ENCODE peak calls at places on chromosomes 12 and 14, in nine cellular contexts. One of them, this sample, is unnamed.

GRCh38 chr12:56157201-56158028 is 744 bp upstream of the MYL6 start:
- DNase-seq in A549: peak; percentile 94
- DNase-seq in stomach: peak; percentile 73
- DNase-seq in suprapubic skin: peak; percentile 91
- DNase-seq in ovary: peak; percentile 84
- DNase-seq in SK-N-SH: peak; percentile 63
- DNase-seq in sigmoid colon: peak; percentile 94
- DNase-seq in transverse colon: peak; percentile 81
- DNase-seq in GM12878: no peak
- DNase-seq in this sample: peak; percentile 90

GRCh38 chr14:104001003-104001402 is 58.7 kb upstream of the RD3L start:
- DNase-seq in A549: no peak
- DNase-seq in stomach: no peak
- DNase-seq in suprapubic skin: no peak
- DNase-seq in ovary: no peak
- DNase-seq in SK-N-SH: peak; percentile 47
- DNase-seq in sigmoid colon: no peak
- DNase-seq in transverse colon: no peak
- DNase-seq in GM12878: no peak
- DNase-seq in this sample: no peak

GRCh38 chr12:93221841-93222240 is 155.9 kb upstream of the NUDT4 start:
- DNase-seq in A549: no peak
- DNase-seq in stomach: no peak
- DNase-seq in suprapubic skin: no peak
- DNase-seq in ovary: no peak
- DNase-seq in SK-N-SH: no peak
- DNase-seq in sigmoid colon: no peak
- DNase-seq in transverse colon: no peak
- DNase-seq in GM12878: no peak
- DNase-seq in this sample: no peak

GRCh38 chr12:57088442-57089258 is at the start of gene NAB2:
- DNase-seq in A549: peak; percentile 89
- DNase-seq in stomach: peak; percentile 98
- DNase-seq in suprapubic skin: peak; percentile 98
- DNase-seq in ovary: peak; percentile 95
- DNase-seq in SK-N-SH: peak; percentile 96
- DNase-seq in sigmoid colon: peak; percentile 99
- DNase-seq in transverse colon: peak; percentile 96
- DNase-seq in GM12878: peak; percentile 72
- DNase-seq in this sample: peak; percentile 97

GRCh38 chr14:68486033-68486732 is 306.7 kb downstream of the ZFP36L1 start:
- DNase-seq in A549: no peak
- DNase-seq in stomach: no peak
- DNase-seq in suprapubic skin: no peak
- DNase-seq in ovary: no peak
- DNase-seq in SK-N-SH: no peak
- DNase-seq in sigmoid colon: no peak
- DNase-seq in transverse colon: no peak
- DNase-seq in GM12878: no peak
- DNase-seq in this sample: no peak

GRCh38 chr12:100234591-100235304 is 32.1 kb downstream of the DEPDC4 start:
- DNase-seq in A549: peak; percentile 18
- DNase-seq in stomach: no peak
- DNase-seq in suprapubic skin: no peak
- DNase-seq in ovary: no peak
- DNase-seq in SK-N-SH: peak; percentile 38
- DNase-seq in sigmoid colon: no peak
- DNase-seq in transverse colon: no peak
- DNase-seq in GM12878: peak; percentile 1
- DNase-seq in this sample: no peak

GRCh38 chr12:107145397-107145796 is 52.0 kb upstream of the CRY1 start:
- DNase-seq in A549: no peak
- DNase-seq in stomach: no peak
- DNase-seq in suprapubic skin: no peak
- DNase-seq in ovary: no peak
- DNase-seq in SK-N-SH: no peak
- DNase-seq in sigmoid colon: no peak
- DNase-seq in transverse colon: no peak
- DNase-seq in GM12878: no peak
- DNase-seq in this sample: no peak

GRCh38 chr14:57066887-57067513 is 201.7 kb downstream of the EXOC5 start:
- DNase-seq in A549: peak; percentile 13
- DNase-seq in stomach: peak; percentile 48
- DNase-seq in suprapubic skin: no peak
- DNase-seq in ovary: no peak
- DNase-seq in SK-N-SH: peak; percentile 60
- DNase-seq in sigmoid colon: no peak
- DNase-seq in transverse colon: peak; percentile 54
- DNase-seq in GM12878: no peak
- DNase-seq in this sample: peak; percentile 54

GRCh38 chr12:109723311-109723791 is 9.7 kb downstream of the FAM222A start:
- DNase-seq in A549: no peak
- DNase-seq in stomach: peak; percentile 82
- DNase-seq in suprapubic skin: no peak
- DNase-seq in ovary: no peak
- DNase-seq in SK-N-SH: peak; percentile 75
- DNase-seq in sigmoid colon: peak; percentile 94
- DNase-seq in transverse colon: peak; percentile 67
- DNase-seq in GM12878: no peak
- DNase-seq in this sample: peak; percentile 79

GRCh38 chr12:117032593-117033381 is 66.4 kb downstream of the TESC start:
- DNase-seq in A549: no peak
- DNase-seq in stomach: peak; percentile 25
- DNase-seq in suprapubic skin: no peak
- DNase-seq in ovary: peak; percentile 46
- DNase-seq in SK-N-SH: no peak
- DNase-seq in sigmoid colon: peak; percentile 67
- DNase-seq in transverse colon: no peak
- DNase-seq in GM12878: no peak
- DNase-seq in this sample: peak; percentile 81

GRCh38 chr12:114903394-114903748 is 219.4 kb upstream of the TBX3 start:
- DNase-seq in A549: no peak
- DNase-seq in stomach: no peak
- DNase-seq in suprapubic skin: no peak
- DNase-seq in ovary: no peak
- DNase-seq in SK-N-SH: no peak
- DNase-seq in sigmoid colon: no peak
- DNase-seq in transverse colon: no peak
- DNase-seq in GM12878: no peak
- DNase-seq in this sample: no peak

GRCh38 chr12:114898159-114898558 is 214.2 kb upstream of the TBX3 start:
- DNase-seq in A549: no peak
- DNase-seq in stomach: no peak
- DNase-seq in suprapubic skin: no peak
- DNase-seq in ovary: no peak
- DNase-seq in SK-N-SH: no peak
- DNase-seq in sigmoid colon: no peak
- DNase-seq in transverse colon: no peak
- DNase-seq in GM12878: no peak
- DNase-seq in this sample: no peak

GRCh38 chr12:114904254-114905003 is 220.5 kb upstream of the TBX3 start:
- DNase-seq in A549: no peak
- DNase-seq in stomach: no peak
- DNase-seq in suprapubic skin: no peak
- DNase-seq in ovary: no peak
- DNase-seq in SK-N-SH: no peak
- DNase-seq in sigmoid colon: no peak
- DNase-seq in transverse colon: no peak
- DNase-seq in GM12878: no peak
- DNase-seq in this sample: no peak

GRCh38 chr12:114901316-114901715 is 217.3 kb upstream of the TBX3 start:
- DNase-seq in A549: no peak
- DNase-seq in stomach: no peak
- DNase-seq in suprapubic skin: no peak
- DNase-seq in ovary: no peak
- DNase-seq in SK-N-SH: no peak
- DNase-seq in sigmoid colon: no peak
- DNase-seq in transverse colon: no peak
- DNase-seq in GM12878: no peak
- DNase-seq in this sample: no peak

GRCh38 chr12:114902665-114903393 is 218.9 kb upstream of the TBX3 start:
- DNase-seq in A549: no peak
- DNase-seq in stomach: no peak
- DNase-seq in suprapubic skin: no peak
- DNase-seq in ovary: no peak
- DNase-seq in SK-N-SH: no peak
- DNase-seq in sigmoid colon: no peak
- DNase-seq in transverse colon: no peak
- DNase-seq in GM12878: no peak
- DNase-seq in this sample: no peak
- TF ChIP-seq EP300 in A549: no peak
- TF ChIP-seq EP300 in stomach: no peak
- TF ChIP-seq EP300 in suprapubic skin: no peak
- TF ChIP-seq EP300 in ovary: no peak
- TF ChIP-seq EP300 in SK-N-SH: no peak
- TF ChIP-seq EP300 in sigmoid colon: no peak
- TF ChIP-seq EP300 in transverse colon: no peak
- TF ChIP-seq EP300 in GM12878: no peak
- TF ChIP-seq EP300 in this sample: no peak

DNA sequence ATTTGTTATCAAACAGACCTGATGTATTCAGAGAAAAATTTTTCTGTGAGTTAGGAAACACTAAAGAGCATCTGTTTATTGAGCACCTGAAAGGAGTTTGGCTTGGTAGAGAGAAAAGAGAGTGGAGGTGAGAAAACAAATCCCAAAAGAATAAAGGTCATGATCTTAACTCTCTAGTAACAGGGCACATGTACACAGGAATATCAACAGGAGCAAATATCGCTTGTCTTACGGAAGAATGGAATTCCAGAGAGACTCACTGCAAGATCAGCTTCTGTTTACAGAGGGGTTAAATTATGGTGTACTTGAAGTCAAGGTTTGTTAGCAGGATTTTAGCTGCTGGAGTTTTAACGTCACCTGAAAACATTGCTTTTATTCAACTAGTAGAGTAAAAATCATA is 78.8 kb downstream of the SPPL3 start:
- DNase-seq in A549: no peak
- DNase-seq in stomach: no peak
- DNase-seq in suprapubic skin: no peak
- DNase-seq in ovary: no peak
- DNase-seq in SK-N-SH: no peak
- DNase-seq in sigmoid colon: no peak
- DNase-seq in transverse colon: no peak
- DNase-seq in GM12878: no peak
- DNase-seq in this sample: no peak
- H3K4me3 ChIP-seq in A549: no peak overlapping the region
- H3K4me3 ChIP-seq in stomach: no peak overlapping the region
- H3K4me3 ChIP-seq in suprapubic skin: no peak overlapping the region
- H3K4me3 ChIP-seq in ovary: no peak overlapping the region
- H3K4me3 ChIP-seq in SK-N-SH: no peak overlapping the region
- H3K4me3 ChIP-seq in sigmoid colon: no peak overlapping the region
- H3K4me3 ChIP-seq in transverse colon: no peak overlapping the region
- H3K4me3 ChIP-seq in GM12878: no peak overlapping the region
- H3K4me3 ChIP-seq in this sample: no peak overlapping the region

GRCh38 chr12:121802485-121802842 is 1.3 kb upstream of the SETD1B start:
- DNase-seq in A549: no peak
- DNase-seq in stomach: no peak
- DNase-seq in suprapubic skin: no peak
- DNase-seq in ovary: no peak
- DNase-seq in SK-N-SH: no peak
- DNase-seq in sigmoid colon: no peak
- DNase-seq in transverse colon: no peak
- DNase-seq in GM12878: no peak
- DNase-seq in this sample: no peak

GRCh38 chr12:121802843-121803698 is 738 bp upstream of the SETD1B start:
- DNase-seq in A549: peak; percentile 87
- DNase-seq in stomach: peak; percentile 90
- DNase-seq in suprapubic skin: peak; percentile 94
- DNase-seq in ovary: peak; percentile 90
- DNase-seq in SK-N-SH: peak; percentile 88
- DNase-seq in sigmoid colon: peak; percentile 96
- DNase-seq in transverse colon: peak; percentile 92
- DNase-seq in GM12878: peak; percentile 88
- DNase-seq in this sample: peak; percentile 97

GRCh38 chr12:121800694-121801600 is 2.9 kb upstream of the SETD1B start:
- DNase-seq in A549: no peak
- DNase-seq in stomach: peak; percentile 83
- DNase-seq in suprapubic skin: peak; percentile 90
- DNase-seq in ovary: peak; percentile 63
- DNase-seq in SK-N-SH: peak; percentile 62
- DNase-seq in sigmoid colon: peak; percentile 93
- DNase-seq in transverse colon: peak; percentile 85
- DNase-seq in GM12878: no peak
- DNase-seq in this sample: peak; percentile 93

GRCh38 chr12:121799842-121800693 is 3.7 kb upstream of the SETD1B start:
- DNase-seq in A549: peak; percentile 94
- DNase-seq in stomach: peak; percentile 90
- DNase-seq in suprapubic skin: peak; percentile 94
- DNase-seq in ovary: peak; percentile 96
- DNase-seq in SK-N-SH: peak; percentile 75
- DNase-seq in sigmoid colon: peak; percentile 97
- DNase-seq in transverse colon: peak; percentile 94
- DNase-seq in GM12878: no peak
- DNase-seq in this sample: peak; percentile 97

DNA sequence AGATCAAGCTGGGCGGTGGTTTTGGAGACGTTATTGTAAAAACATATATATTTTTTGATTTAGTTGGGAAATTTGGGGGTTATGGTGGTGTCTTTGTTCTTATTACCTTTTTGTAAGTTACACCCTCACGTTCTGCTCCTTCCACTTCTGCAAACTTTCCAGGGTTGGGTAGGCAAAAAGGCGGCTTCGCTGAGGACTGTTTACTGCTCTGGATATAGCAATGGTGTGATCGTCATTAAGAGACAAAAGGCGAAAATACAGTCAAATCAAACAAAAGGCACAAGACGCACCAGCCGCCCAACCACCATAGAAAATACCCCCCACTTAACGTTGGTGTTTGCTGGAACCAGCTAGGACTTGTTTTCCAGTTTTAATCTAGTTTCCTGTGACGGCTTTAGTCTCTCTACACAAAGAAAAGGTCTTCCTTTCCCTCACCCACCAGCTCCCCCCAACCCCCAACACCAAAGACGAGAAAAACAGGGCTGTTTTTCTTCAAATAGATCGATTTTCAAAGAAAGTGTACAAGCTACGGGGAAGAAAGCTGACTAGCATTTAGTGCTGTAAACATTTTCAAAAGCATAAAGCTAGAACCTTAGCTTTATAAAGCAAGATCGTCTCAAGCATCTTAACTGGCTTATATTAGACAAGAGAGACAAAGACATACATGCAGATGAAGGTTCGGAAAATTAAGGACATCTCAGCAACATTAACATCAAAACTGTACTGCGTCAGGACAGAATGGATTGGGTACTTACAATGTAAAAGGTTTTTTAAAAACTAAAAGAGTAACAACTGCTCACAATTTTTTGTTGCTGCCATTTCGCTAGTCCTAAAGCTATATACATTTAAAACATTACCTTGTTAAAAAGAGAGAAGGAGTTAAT is 2.0 kb upstream of the SETD1B start:
- DNase-seq in A549: no peak
- DNase-seq in stomach: no peak
- DNase-seq in suprapubic skin: no peak
- DNase-seq in ovary: no peak
- DNase-seq in SK-N-SH: no peak
- DNase-seq in sigmoid colon: no peak
- DNase-seq in transverse colon: no peak
- DNase-seq in GM12878: no peak
- DNase-seq in this sample: no peak
- H3K4me1 ChIP-seq in A549: peaks cover 54% of the 10 kb centered on the region
- H3K4me1 ChIP-seq in stomach: peaks cover 51% of the 10 kb centered on the region
- H3K4me1 ChIP-seq in suprapubic skin: peaks cover 46% of the 10 kb centered on the region
- H3K4me1 ChIP-seq in ovary: peaks cover 22% of the 10 kb centered on the region
- H3K4me1 ChIP-seq in SK-N-SH: peaks cover 26% of the 10 kb centered on the region
- H3K4me1 ChIP-seq in sigmoid colon: peaks cover 48% of the 10 kb centered on the region
- H3K4me1 ChIP-seq in transverse colon: peaks cover 32% of the 10 kb centered on the region
- H3K4me1 ChIP-seq in GM12878: peaks cover 20% of the 10 kb centered on the region
- H3K4me1 ChIP-seq in this sample: peaks cover 41% of the 10 kb centered on the region

GRCh38 chr14:74574706-74575105 is 37.3 kb downstream of the LTBP2 start:
- DNase-seq in A549: no peak
- DNase-seq in stomach: no peak
- DNase-seq in suprapubic skin: no peak
- DNase-seq in ovary: no peak
- DNase-seq in SK-N-SH: no peak
- DNase-seq in sigmoid colon: peak; percentile 60
- DNase-seq in transverse colon: no peak
- DNase-seq in GM12878: no peak
- DNase-seq in this sample: no peak
- TF ChIP-seq EP300 in A549: no peak
- TF ChIP-seq EP300 in stomach: no peak
- TF ChIP-seq EP300 in suprapubic skin: no peak
- TF ChIP-seq EP300 in ovary: no peak
- TF ChIP-seq EP300 in SK-N-SH: no peak
- TF ChIP-seq EP300 in sigmoid colon: no peak
- TF ChIP-seq EP300 in transverse colon: no peak
- TF ChIP-seq EP300 in GM12878: no peak
- TF ChIP-seq EP300 in this sample: no peak